ENCODE peak calls at places on chromosomes 13 and 19, in eight cellular contexts. E, Z, G, U, Y, V, K and A are unnamed samples.

GRCh38 chr19:57348136-57348535 is 2.9 kb upstream of the ZNF304 start:
- DNase-seq in E (no peak), Z (no peak), G (peak; percentile 21), U (no peak), Y (no peak), V (peak; percentile 15), K (no peak), A (no peak)

GRCh38 chr13:111525320-111526118 is 205.1 kb downstream of the TEX29 start:
- DNase-seq in E (no peak), Z (no peak), G (no peak), U (no peak), Y (no peak), V (no peak), K (no peak), A (no peak)

GRCh38 chr19:55112781-55113569 is 4.5 kb downstream of the PPP1R12C start:
- DNase-seq in E (no peak), Z (no peak), G (no peak), U (no peak), Y (no peak), V (no peak), K (no peak), A (no peak)

GRCh38 chr13:75769141-75769905 is 133.2 kb downstream of the LMO7 start:
- DNase-seq in E (no peak), Z (no peak), G (no peak), U (no peak), Y (no peak), V (no peak), K (no peak), A (no peak)

GRCh38 chr13:42392706-42393572 is 121.0 kb downstream of the AKAP11 start:
- DNase-seq in E (no peak), Z (no peak), G (no peak), U (no peak), Y (no peak), V (no peak), K (no peak), A (no peak)

GRCh38 chr19:2341247-2341705 is 12.8 kb downstream of the SPPL2B start:
- DNase-seq in E (no peak), Z (no peak), G (no peak), U (no peak), Y (no peak), V (no peak), K (no peak), A (no peak)

GRCh38 chr19:16328824-16329482 is 4.3 kb downstream of the KLF2 start:
- DNase-seq in E (no peak), Z (no peak), G (peak; percentile 76), U (no peak), Y (no peak), V (no peak), K (no peak), A (peak; percentile 14)

GRCh38 chr19:22945560-22945959 is 57.4 kb downstream of the ZNF728 start:
- DNase-seq in E (no peak), Z (no peak), G (peak; percentile 24), U (no peak), Y (no peak), V (no peak), K (no peak), A (no peak)

GRCh38 chr13:114124921-114125320 is 7.5 kb downstream of the RASA3 start:
- DNase-seq in E (no peak), Z (no peak), G (peak; percentile 66), U (peak; percentile 57), Y (no peak), V (peak; percentile 80), K (no peak), A (peak; percentile 17)

GRCh38 chr13:27170221-27170520 is 1.4 kb downstream of the USP12 start:
- DNase-seq in E (no peak), Z (no peak), G (peak; percentile 65), U (no peak), Y (no peak), V (peak; percentile 72), K (no peak), A (no peak)

GRCh38 chr13:88979465-88980180 is 1308.5 kb downstream of the SLITRK5 start:
- DNase-seq in E (no peak), Z (no peak), G (peak; percentile 11), U (no peak), Y (no peak), V (peak; percentile 39), K (no peak), A (no peak)

GRCh38 chr13:80379245-80379644 is 38.3 kb upstream of the SPRY2 start:
- DNase-seq in E (no peak), Z (no peak), G (peak; percentile 70), U (no peak), Y (no peak), V (peak; percentile 69), K (no peak), A (no peak)

GRCh38 chr13:32883501-32883900 is 132.7 kb upstream of the KL start:
- DNase-seq in E (no peak), Z (no peak), G (peak; percentile 38), U (no peak), Y (no peak), V (no peak), K (no peak), A (no peak)

GRCh38 chr19:49799798-49800376 is 13.2 kb downstream of the FUZ start:
- DNase-seq in E (no peak), Z (no peak), G (no peak), U (no peak), Y (no peak), V (no peak), K (no peak), A (no peak)

GRCh38 chr13:109145631-109146030 is 516.2 kb downstream of the MYO16 start:
- DNase-seq in E (no peak), Z (no peak), G (peak; percentile 85), U (no peak), Y (no peak), V (peak; percentile 71), K (peak; percentile 48), A (no peak)

GRCh38 chr19:3868770-3869456 is at the start of gene ZFR2:
- DNase-seq in E (no peak), Z (peak; percentile 25), G (no peak), U (no peak), Y (peak; percentile 10), V (no peak), K (no peak), A (no peak)

GRCh38 chr19:4059931-4060620 is 6.6 kb downstream of the ZBTB7A start:
- DNase-seq in E (no peak), Z (no peak), G (peak; percentile 54), U (no peak), Y (no peak), V (peak; percentile 62), K (no peak), A (no peak)

GRCh38 chr13:54185785-54186184 is 1157.2 kb downstream of the OLFM4 start:
- DNase-seq in E (no peak), Z (no peak), G (no peak), U (no peak), Y (no peak), V (peak; percentile 1), K (no peak), A (no peak)

GRCh38 chr19:14428882-14429416 is 4.2 kb upstream of the PKN1 start:
- DNase-seq in E (no peak), Z (no peak), G (no peak), U (no peak), Y (no peak), V (no peak), K (no peak), A (no peak)

GRCh38 chr13:71513414-71514063 is 353.5 kb downstream of the DACH1 start:
- DNase-seq in E (no peak), Z (no peak), G (no peak), U (no peak), Y (no peak), V (no peak), K (no peak), A (no peak)

GRCh38 chr13:113837554-113838355 is 26.1 kb downstream of the GAS6 start:
- DNase-seq in E (peak; percentile 48), Z (no peak), G (peak; percentile 97), U (no peak), Y (peak; percentile 70), V (peak; percentile 96), K (peak; percentile 93), A (peak; percentile 93)

GRCh38 chr13:26914624-26915023 is 154.0 kb upstream of the GPR12 start:
- DNase-seq in E (no peak), Z (no peak), G (no peak), U (no peak), Y (no peak), V (peak; percentile 83), K (no peak), A (no peak)

GRCh38 chr19:58474291-58474996 is 1.7 kb upstream of the ZNF446 start:
- DNase-seq in E (no peak), Z (no peak), G (peak; percentile 31), U (no peak), Y (no peak), V (no peak), K (no peak), A (no peak)